ENCODE peak calls at places on chromosomes 16 and 17, in four cellular contexts. P is aorta; U is neural progenitor cell; S is CD4-positive, CD25-positive, alpha-beta regulatory T cell. F is an unnamed sample.

GRCh38 chr16:67659675-67660563 is at the start of gene ACD:
- DNase-seq in P (peak; percentile 97), U (peak; percentile 95), S (peak; percentile 93), F (peak; percentile 87)

GRCh38 chr16:4212207-4212933 is 29.5 kb downstream of the SRL start:
- DNase-seq in P (peak; percentile 93), U (no peak), S (no peak), F (no peak)

GRCh38 chr17:79621151-79621940 is 10.5 kb upstream of the RBFOX3 start:
- DNase-seq in P (peak; percentile 48), U (no peak), S (no peak), F (no peak)

GRCh38 chr16:83797013-83797412 is 10.8 kb upstream of the HSBP1 start:
- DNase-seq in P (no peak), U (no peak), S (no peak), F (no peak)

GRCh38 chr17:627051-627450 is 87.6 kb downstream of the VPS53 start:
- DNase-seq in P (no peak), U (no peak), S (no peak), F (no peak)

GRCh38 chr16:75063549-75064082 is 53.0 kb downstream of the LDHD start:
- DNase-seq in P (no peak), U (no peak), S (no peak), F (no peak)

GRCh38 chr17:28777178-28777577 is 33.4 kb downstream of the TRAF4 start:
- DNase-seq in P (no peak), U (no peak), S (no peak), F (no peak)

GRCh38 chr16:3180445-3180878 is 7.5 kb upstream of the OR1F1 start:
- DNase-seq in P (peak; percentile 52), U (no peak), S (no peak), F (no peak)

GRCh38 chr17:64357191-64357981 is 33.3 kb downstream of the PECAM1 start:
- DNase-seq in P (peak; percentile 76), U (no peak), S (no peak), F (no peak)

GRCh38 chr16:11329891-11330290 is 15.4 kb upstream of the RMI2 start:
- DNase-seq in P (no peak), U (no peak), S (no peak), F (no peak)

GRCh38 chr17:69783865-69784264 is 291.2 kb upstream of the KCNJ16 start:
- DNase-seq in P (no peak), U (no peak), S (no peak), F (no peak)

GRCh38 chr17:40485851-40486512 is 15.4 kb downstream of the TNS4 start:
- DNase-seq in P (no peak), U (no peak), S (no peak), F (no peak)

GRCh38 chr17:83144421-83145357 is 65.3 kb downstream of the METRNL start:
- DNase-seq in P (peak; percentile 84), U (no peak), S (no peak), F (no peak)

GRCh38 chr17:7220593-7221280 is 999 bp downstream of the ACADVL start:
- DNase-seq in P (peak; percentile 78), U (peak; percentile 54), S (peak; percentile 59), F (peak; percentile 38)

GRCh38 chr16:21599994-21600773 is 807 bp downstream of the METTL9 start:
- DNase-seq in P (no peak), U (peak; percentile 82), S (peak; percentile 33), F (no peak)

GRCh38 chr17:67571478-67571877 is 146.3 kb upstream of the NOL11 start:
- DNase-seq in P (no peak), U (no peak), S (no peak), F (no peak)

GRCh38 chr16:529012-529575 is 1.6 kb downstream of the CAPN15 start:
- DNase-seq in P (no peak), U (no peak), S (peak; percentile 23), F (no peak)

GRCh38 chr17:36196099-36196496 is 460 bp downstream of the CCL3L1 start:
- DNase-seq in P (no peak), U (no peak), S (no peak), F (no peak)

GRCh38 chr16:677306-678190 is 2.1 kb downstream of the RHBDL1 start:
- DNase-seq in P (no peak), U (no peak), S (no peak), F (no peak)

GRCh38 chr17:61450641-61451537 is 1.3 kb upstream of the TBX4 start:
- DNase-seq in P (no peak), U (peak; percentile 52), S (no peak), F (no peak)
- H3K4me3 ChIP-seq in P (no peak overlapping the region), U (peak overlapping the region; percentile 45), S (no peak overlapping the region), F (no peak overlapping the region)

DNA sequence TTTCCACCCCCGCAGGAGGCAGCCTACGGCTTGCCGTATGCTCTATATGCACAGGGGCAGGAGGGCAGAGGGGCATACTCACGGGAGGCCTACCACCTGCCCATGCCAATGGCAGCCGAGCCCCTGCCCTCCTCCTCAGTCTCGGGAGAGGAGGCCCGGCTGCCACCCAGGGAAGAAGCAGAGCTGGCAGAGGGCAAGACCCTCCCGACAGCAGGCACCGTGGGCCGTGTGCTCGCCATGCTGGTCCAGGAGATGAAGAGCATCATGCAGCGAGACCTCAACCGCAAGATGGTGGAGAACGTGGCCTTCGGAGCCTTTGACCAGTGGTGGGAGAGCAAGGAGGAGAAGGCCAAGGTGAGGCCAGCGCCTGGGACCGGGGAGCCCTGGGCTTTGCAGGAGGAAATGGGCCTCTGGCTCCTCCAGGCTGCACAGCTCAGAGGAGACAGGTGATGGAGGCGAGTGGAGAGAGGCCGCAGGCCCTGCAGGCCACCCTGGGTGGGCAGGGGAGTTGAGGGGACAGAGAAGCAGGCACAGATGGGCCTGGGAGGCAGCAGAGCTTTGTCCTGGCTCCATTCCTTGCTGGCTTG is 8.6 kb downstream of the SETD1A start:
- DNase-seq in P (no peak), U (no peak), S (no peak), F (no peak)
- H3K4me3 ChIP-seq in P (no peak overlapping the region), U (no peak overlapping the region), S (no peak overlapping the region), F (no peak overlapping the region)

GRCh38 chr17:77608431-77608830 is 350.1 kb upstream of the TNRC6C start:
- DNase-seq in P (peak; percentile 32), U (no peak), S (no peak), F (no peak)

GRCh38 chr17:77610518-77610893 is 348.0 kb upstream of the TNRC6C start:
- DNase-seq in P (peak; percentile 67), U (no peak), S (no peak), F (no peak)

GRCh38 chr17:77611791-77612466 is 346.6 kb upstream of the TNRC6C start:
- DNase-seq in P (peak; percentile 59), U (no peak), S (no peak), F (no peak)

GRCh38 chr17:77610980-77611641 is 347.4 kb upstream of the TNRC6C start:
- DNase-seq in P (peak; percentile 56), U (no peak), S (no peak), F (no peak)

GRCh38 chr17:77609553-77610517 is 348.7 kb upstream of the TNRC6C start:
- DNase-seq in P (peak; percentile 74), U (no peak), S (peak; percentile 72), F (peak; percentile 29)
- H3K4me3 ChIP-seq in P (no peak overlapping the region), U (no peak overlapping the region), S (peak overlapping the region; percentile 74), F (peak overlapping the region; percentile 15)

DNA sequence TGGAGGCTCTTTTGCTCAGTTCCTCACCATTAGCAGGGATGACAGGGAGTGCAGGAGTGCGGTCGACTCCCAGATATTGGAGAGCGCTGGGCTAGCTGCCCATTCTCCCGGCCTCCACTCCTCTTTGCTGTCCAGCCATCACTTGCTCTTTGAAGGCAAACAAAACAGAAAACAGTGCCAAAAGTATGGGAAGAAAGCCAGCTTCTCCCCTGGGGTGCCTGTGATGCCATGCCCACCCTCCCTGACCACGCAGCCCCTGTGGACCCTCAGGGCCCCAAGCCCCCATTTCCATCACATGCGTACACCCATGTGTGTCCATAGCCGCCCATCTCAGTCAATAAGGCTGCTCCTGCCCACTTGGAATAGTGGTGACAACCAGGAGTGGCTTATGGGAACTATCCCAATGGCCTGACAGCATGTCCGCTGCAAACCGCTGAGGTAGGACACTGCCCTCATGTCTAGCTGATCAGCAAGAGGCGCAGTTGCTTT is 30.0 kb downstream of the MAPT start:
- DNase-seq in P (no peak), U (no peak), S (no peak), F (no peak)
- H3K4me3 ChIP-seq in P (no peak overlapping the region), U (no peak overlapping the region), S (no peak overlapping the region), F (no peak overlapping the region)

F was measured in effector memory CD4-positive, alpha-beta T cell.